ENCODE peak calls at places on chromosomes 11 and 22, in seven cellular contexts. One of them, this sample, is unnamed.

GRCh38 chr11:79438631-79439429 is 2.0 kb downstream of the TENM4 start:
- DNase-seq in ovary: peak; percentile 57
- DNase-seq in Peyer's patch: peak; percentile 52
- DNase-seq in heart right ventricle: peak; percentile 9
- DNase-seq in adrenal gland: peak; percentile 57
- DNase-seq in thoracic aorta: no peak
- DNase-seq in IMR-90: peak; percentile 42
- DNase-seq in this sample: peak; percentile 13

GRCh38 chr22:50319503-50319951 is 7.3 kb downstream of the DENND6B start:
- DNase-seq in ovary: no peak
- DNase-seq in Peyer's patch: no peak
- DNase-seq in heart right ventricle: no peak
- DNase-seq in adrenal gland: no peak
- DNase-seq in thoracic aorta: no peak
- DNase-seq in IMR-90: no peak
- DNase-seq in this sample: no peak

GRCh38 chr11:101987370-101987769 is 59.9 kb upstream of the CFAP300 start:
- DNase-seq in ovary: no peak
- DNase-seq in Peyer's patch: no peak
- DNase-seq in heart right ventricle: no peak
- DNase-seq in adrenal gland: no peak
- DNase-seq in thoracic aorta: no peak
- DNase-seq in IMR-90: no peak
- DNase-seq in this sample: no peak

GRCh38 chr11:122071680-122072321 is 44.2 kb downstream of the BLID start:
- DNase-seq in ovary: no peak
- DNase-seq in Peyer's patch: no peak
- DNase-seq in heart right ventricle: no peak
- DNase-seq in adrenal gland: no peak
- DNase-seq in thoracic aorta: no peak
- DNase-seq in IMR-90: no peak
- DNase-seq in this sample: no peak

GRCh38 chr11:65426839-65427690 is 4.5 kb downstream of the NEAT1 start:
- DNase-seq in ovary: peak; percentile 49
- DNase-seq in Peyer's patch: peak; percentile 74
- DNase-seq in heart right ventricle: no peak
- DNase-seq in adrenal gland: peak; percentile 80
- DNase-seq in thoracic aorta: no peak
- DNase-seq in IMR-90: peak; percentile 77
- DNase-seq in this sample: peak; percentile 70

GRCh38 chr11:125956371-125956770 is 10.5 kb downstream of the VSIG10L2 start:
- DNase-seq in ovary: no peak
- DNase-seq in Peyer's patch: no peak
- DNase-seq in heart right ventricle: peak; percentile 50
- DNase-seq in adrenal gland: no peak
- DNase-seq in thoracic aorta: no peak
- DNase-seq in IMR-90: peak; percentile 7
- DNase-seq in this sample: no peak

GRCh38 chr11:96782632-96783031 is 392.8 kb downstream of the JRKL start:
- DNase-seq in ovary: no peak
- DNase-seq in Peyer's patch: no peak
- DNase-seq in heart right ventricle: no peak
- DNase-seq in adrenal gland: no peak
- DNase-seq in thoracic aorta: no peak
- DNase-seq in IMR-90: no peak
- DNase-seq in this sample: no peak

GRCh38 chr11:32297629-32298028 is 137.7 kb downstream of the WT1 start:
- DNase-seq in ovary: no peak
- DNase-seq in Peyer's patch: no peak
- DNase-seq in heart right ventricle: no peak
- DNase-seq in adrenal gland: no peak
- DNase-seq in thoracic aorta: no peak
- DNase-seq in IMR-90: peak; percentile 36
- DNase-seq in this sample: no peak

GRCh38 chr11:72072348-72072747 is 8.0 kb downstream of the NUMA1 start:
- DNase-seq in ovary: no peak
- DNase-seq in Peyer's patch: no peak
- DNase-seq in heart right ventricle: no peak
- DNase-seq in adrenal gland: peak; percentile 66
- DNase-seq in thoracic aorta: no peak
- DNase-seq in IMR-90: peak; percentile 82
- DNase-seq in this sample: no peak

GRCh38 chr11:61855939-61856730 is 28.0 kb downstream of the FADS2 start:
- DNase-seq in ovary: no peak
- DNase-seq in Peyer's patch: no peak
- DNase-seq in heart right ventricle: no peak
- DNase-seq in adrenal gland: peak; percentile 80
- DNase-seq in thoracic aorta: no peak
- DNase-seq in IMR-90: peak; percentile 11
- DNase-seq in this sample: no peak

GRCh38 chr11:6632116-6633073 is 13.2 kb upstream of the TPP1 start:
- DNase-seq in ovary: no peak
- DNase-seq in Peyer's patch: no peak
- DNase-seq in heart right ventricle: no peak
- DNase-seq in adrenal gland: no peak
- DNase-seq in thoracic aorta: no peak
- DNase-seq in IMR-90: no peak
- DNase-seq in this sample: peak; percentile 11

GRCh38 chr11:128900468-128900867 is 9.3 kb downstream of the KCNJ5 start:
- DNase-seq in ovary: no peak
- DNase-seq in Peyer's patch: no peak
- DNase-seq in heart right ventricle: no peak
- DNase-seq in adrenal gland: peak; percentile 73
- DNase-seq in thoracic aorta: no peak
- DNase-seq in IMR-90: no peak
- DNase-seq in this sample: peak; percentile 55

GRCh38 chr11:47863189-47863892 is 15.2 kb upstream of the NUP160 start:
- DNase-seq in ovary: no peak
- DNase-seq in Peyer's patch: no peak
- DNase-seq in heart right ventricle: no peak
- DNase-seq in adrenal gland: no peak
- DNase-seq in thoracic aorta: no peak
- DNase-seq in IMR-90: peak; percentile 92
- DNase-seq in this sample: no peak

GRCh38 chr11:64000026-64000739 is 13.9 kb downstream of the OTUB1 start:
- DNase-seq in ovary: peak; percentile 74
- DNase-seq in Peyer's patch: peak; percentile 81
- DNase-seq in heart right ventricle: peak; percentile 63
- DNase-seq in adrenal gland: peak; percentile 63
- DNase-seq in thoracic aorta: no peak
- DNase-seq in IMR-90: peak; percentile 59
- DNase-seq in this sample: peak; percentile 73

GRCh38 chr22:43955883-43956286 is 643 bp downstream of the SAMM50 start:
- DNase-seq in ovary: no peak
- DNase-seq in Peyer's patch: no peak
- DNase-seq in heart right ventricle: no peak
- DNase-seq in adrenal gland: peak; percentile 22
- DNase-seq in thoracic aorta: no peak
- DNase-seq in IMR-90: no peak
- DNase-seq in this sample: no peak

GRCh38 chr22:31092161-31092560 is 11.0 kb downstream of the SMTN start:
- DNase-seq in ovary: no peak
- DNase-seq in Peyer's patch: no peak
- DNase-seq in heart right ventricle: no peak
- DNase-seq in adrenal gland: no peak
- DNase-seq in thoracic aorta: no peak
- DNase-seq in IMR-90: no peak
- DNase-seq in this sample: no peak

GRCh38 chr22:21876486-21877176 is 9.2 kb upstream of the MAPK1 start:
- DNase-seq in ovary: no peak
- DNase-seq in Peyer's patch: no peak
- DNase-seq in heart right ventricle: no peak
- DNase-seq in adrenal gland: no peak
- DNase-seq in thoracic aorta: no peak
- DNase-seq in IMR-90: peak; percentile 68
- DNase-seq in this sample: no peak

GRCh38 chr22:47195156-47195675 is 432.8 kb downstream of the TBC1D22A start:
- DNase-seq in ovary: no peak
- DNase-seq in Peyer's patch: no peak
- DNase-seq in heart right ventricle: no peak
- DNase-seq in adrenal gland: no peak
- DNase-seq in thoracic aorta: no peak
- DNase-seq in IMR-90: no peak
- DNase-seq in this sample: no peak

GRCh38 chr11:44178381-44178780 is 82.9 kb downstream of the EXT2 start:
- DNase-seq in ovary: no peak
- DNase-seq in Peyer's patch: no peak
- DNase-seq in heart right ventricle: peak; percentile 20
- DNase-seq in adrenal gland: no peak
- DNase-seq in thoracic aorta: no peak
- DNase-seq in IMR-90: peak; percentile 61
- DNase-seq in this sample: no peak

GRCh38 chr22:26215766-26216165 is 46.5 kb downstream of the SEZ6L start:
- DNase-seq in ovary: no peak
- DNase-seq in Peyer's patch: no peak
- DNase-seq in heart right ventricle: no peak
- DNase-seq in adrenal gland: no peak
- DNase-seq in thoracic aorta: no peak
- DNase-seq in IMR-90: no peak
- DNase-seq in this sample: no peak

GRCh38 chr11:127632971-127633680 is 632.6 kb upstream of the KIRREL3 start:
- DNase-seq in ovary: no peak
- DNase-seq in Peyer's patch: no peak
- DNase-seq in heart right ventricle: no peak
- DNase-seq in adrenal gland: no peak
- DNase-seq in thoracic aorta: no peak
- DNase-seq in IMR-90: no peak
- DNase-seq in this sample: no peak

GRCh38 chr11:76388408-76388807 is 7.3 kb downstream of the GVQW3 start:
- DNase-seq in ovary: no peak
- DNase-seq in Peyer's patch: no peak
- DNase-seq in heart right ventricle: no peak
- DNase-seq in adrenal gland: no peak
- DNase-seq in thoracic aorta: no peak
- DNase-seq in IMR-90: no peak
- DNase-seq in this sample: no peak

DNA sequence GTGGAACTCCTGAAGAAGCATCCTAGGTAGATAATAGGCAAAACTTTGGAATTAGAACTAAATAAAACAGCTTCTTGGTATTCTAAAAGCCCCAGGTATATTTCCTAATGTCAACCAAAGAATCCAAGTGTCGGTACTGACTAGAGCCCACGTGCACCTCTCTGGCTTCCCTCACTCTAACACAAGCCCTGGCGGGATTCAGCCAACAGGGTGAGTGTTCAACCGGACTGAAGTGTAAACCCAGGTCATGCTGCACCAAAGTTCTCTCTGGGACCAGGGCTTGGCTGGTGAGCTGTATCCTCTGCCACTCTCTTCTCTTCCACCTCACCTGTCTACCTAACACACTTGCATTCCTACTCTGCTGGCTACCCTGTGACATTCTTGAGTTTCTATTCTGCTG is 40.1 kb downstream of the USP28 start:
- DNase-seq in ovary: no peak
- DNase-seq in Peyer's patch: no peak
- DNase-seq in heart right ventricle: no peak
- DNase-seq in adrenal gland: no peak
- DNase-seq in thoracic aorta: no peak
- DNase-seq in IMR-90: no peak
- DNase-seq in this sample: no peak
- H3K36me3 ChIP-seq in ovary: no peaks in the 10 kb centered on the region
- H3K36me3 ChIP-seq in Peyer's patch: no peaks in the 10 kb centered on the region
- H3K36me3 ChIP-seq in heart right ventricle: peaks cover 39% of the 10 kb centered on the region
- H3K36me3 ChIP-seq in adrenal gland: peaks cover 8% of the 10 kb centered on the region
- H3K36me3 ChIP-seq in thoracic aorta: peaks cover 7% of the 10 kb centered on the region
- H3K36me3 ChIP-seq in IMR-90: peaks cover 10% of the 10 kb centered on the region
- H3K36me3 ChIP-seq in this sample: no peaks in the 10 kb centered on the region

DNA sequence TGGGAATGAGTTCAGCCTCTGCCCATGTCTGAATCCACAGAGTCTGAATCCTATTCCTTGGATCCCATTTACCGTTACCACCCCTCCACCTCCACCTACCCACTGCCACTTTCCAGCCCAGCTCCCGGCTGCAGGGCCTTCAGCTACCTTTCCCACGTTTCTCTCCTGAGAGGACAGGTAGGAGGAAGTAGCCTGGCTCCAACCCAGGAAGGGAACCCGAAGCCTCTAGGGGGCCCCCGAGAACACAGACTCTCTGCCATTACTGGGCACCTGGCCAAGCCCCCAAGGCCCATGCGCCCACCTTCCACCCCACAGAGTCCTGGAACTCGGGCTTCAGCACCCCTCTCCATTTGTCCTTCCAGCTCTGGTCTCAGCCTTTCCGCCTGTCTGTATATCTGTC is 101.9 kb upstream of the LMO1 start:
- DNase-seq in ovary: no peak
- DNase-seq in Peyer's patch: no peak
- DNase-seq in heart right ventricle: no peak
- DNase-seq in adrenal gland: no peak
- DNase-seq in thoracic aorta: no peak
- DNase-seq in IMR-90: no peak
- DNase-seq in this sample: no peak
- TF ChIP-seq CTCF in ovary: no peak
- TF ChIP-seq CTCF in Peyer's patch: no peak
- TF ChIP-seq CTCF in heart right ventricle: no peak
- TF ChIP-seq CTCF in adrenal gland: no peak
- TF ChIP-seq CTCF in thoracic aorta: no peak
- TF ChIP-seq CTCF in IMR-90: no peak
- TF ChIP-seq CTCF in this sample: no peak

GRCh38 chr22:20751185-20751851 is 22.6 kb upstream of the SERPIND1 start:
- DNase-seq in ovary: no peak
- DNase-seq in Peyer's patch: no peak
- DNase-seq in heart right ventricle: no peak
- DNase-seq in adrenal gland: no peak
- DNase-seq in thoracic aorta: no peak
- DNase-seq in IMR-90: no peak
- DNase-seq in this sample: no peak
- H3K27ac ChIP-seq in ovary: no peak overlapping the region
- H3K27ac ChIP-seq in Peyer's patch: no peak overlapping the region
- H3K27ac ChIP-seq in heart right ventricle: no peak overlapping the region
- H3K27ac ChIP-seq in adrenal gland: no peak overlapping the region
- H3K27ac ChIP-seq in thoracic aorta: peak overlapping the region; percentile 34
- H3K27ac ChIP-seq in IMR-90: no peak overlapping the region
- H3K27ac ChIP-seq in this sample: no peak overlapping the region

GRCh38 chr11:117199061-117199915 is at the start of gene TAGLN:
- DNase-seq in ovary: peak; percentile 86
- DNase-seq in Peyer's patch: peak; percentile 70
- DNase-seq in heart right ventricle: peak; percentile 80
- DNase-seq in adrenal gland: peak; percentile 72
- DNase-seq in thoracic aorta: peak; percentile 85
- DNase-seq in IMR-90: peak; percentile 94
- DNase-seq in this sample: peak; percentile 50

GRCh38 chr11:117200813-117201515 is 1.8 kb downstream of the TAGLN start:
- DNase-seq in ovary: no peak
- DNase-seq in Peyer's patch: no peak
- DNase-seq in heart right ventricle: no peak
- DNase-seq in adrenal gland: no peak
- DNase-seq in thoracic aorta: no peak
- DNase-seq in IMR-90: peak; percentile 32
- DNase-seq in this sample: no peak

GRCh38 chr11:117198613-117199012 is 557 bp upstream of the TAGLN start:
- DNase-seq in ovary: peak; percentile 28
- DNase-seq in Peyer's patch: no peak
- DNase-seq in heart right ventricle: no peak
- DNase-seq in adrenal gland: no peak
- DNase-seq in thoracic aorta: no peak
- DNase-seq in IMR-90: no peak
- DNase-seq in this sample: no peak

GRCh38 chr11:117201516-117201866 is 2.3 kb downstream of the TAGLN start:
- DNase-seq in ovary: no peak
- DNase-seq in Peyer's patch: no peak
- DNase-seq in heart right ventricle: no peak
- DNase-seq in adrenal gland: no peak
- DNase-seq in thoracic aorta: no peak
- DNase-seq in IMR-90: no peak
- DNase-seq in this sample: no peak

GRCh38 chr11:117199916-117200812 is 994 bp downstream of the TAGLN start:
- DNase-seq in ovary: no peak
- DNase-seq in Peyer's patch: no peak
- DNase-seq in heart right ventricle: no peak
- DNase-seq in adrenal gland: no peak
- DNase-seq in thoracic aorta: no peak
- DNase-seq in IMR-90: no peak
- DNase-seq in this sample: no peak
- H3K36me3 ChIP-seq in ovary: no peaks in the 10 kb centered on the region
- H3K36me3 ChIP-seq in Peyer's patch: no peaks in the 10 kb centered on the region
- H3K36me3 ChIP-seq in heart right ventricle: peaks cover 7% of the 10 kb centered on the region
- H3K36me3 ChIP-seq in adrenal gland: peaks cover 46% of the 10 kb centered on the region
- H3K36me3 ChIP-seq in thoracic aorta: peaks cover 46% of the 10 kb centered on the region
- H3K36me3 ChIP-seq in IMR-90: peaks cover 44% of the 10 kb centered on the region
- H3K36me3 ChIP-seq in this sample: no peaks in the 10 kb centered on the region